ENCODE peak calls at places on chromosomes 3 and 15, in ten cellular contexts. T, B, W, H, Y, Z, K, X, O and U are unnamed samples.

GRCh38 chr15:78272326-78272725 is 8.0 kb downstream of the DNAJA4 start:
- DNase-seq in T (no peak), B (no peak), W (no peak), H (no peak), Y (no peak), Z (no peak), K (no peak), X (no peak), O (no peak), U (no peak)

GRCh38 chr3:126529585-126530170 is 5.7 kb downstream of the CHST13 start:
- DNase-seq in T (no peak), B (no peak), W (no peak), H (no peak), Y (no peak), Z (no peak), K (no peak), X (peak), O (no peak), U (no peak)

GRCh38 chr3:124837730-124838186 is 49.4 kb downstream of the ITGB5 start:
- DNase-seq in T (peak), B (peak), W (no peak), H (peak), Y (peak), Z (peak), K (peak), X (peak), O (no peak), U (no peak)

GRCh38 chr3:141266797-141267555 is 35.4 kb downstream of the PXYLP1 start:
- DNase-seq in T (no peak), B (no peak), W (no peak), H (no peak), Y (no peak), Z (no peak), K (no peak), X (no peak), O (no peak), U (no peak)

GRCh38 chr3:25153561-25153960 is 274.5 kb upstream of the RARB start:
- DNase-seq in T (no peak), B (no peak), W (no peak), H (no peak), Y (no peak), Z (no peak), K (no peak), X (no peak), O (no peak), U (no peak)

GRCh38 chr3:106120334-106120733 is 251.5 kb upstream of the CBLB start:
- DNase-seq in T (no peak), B (no peak), W (no peak), H (no peak), Y (no peak), Z (peak), K (no peak), X (no peak), O (no peak), U (no peak)

GRCh38 chr3:143601738-143602480 is 246.4 kb downstream of the SLC9A9 start:
- DNase-seq in T (peak), B (peak), W (no peak), H (no peak), Y (no peak), Z (peak), K (no peak), X (peak), O (no peak), U (no peak)

GRCh38 chr3:120649735-120650705 is 32.0 kb downstream of the HGD start:
- DNase-seq in T (no peak), B (no peak), W (no peak), H (no peak), Y (no peak), Z (peak), K (no peak), X (no peak), O (no peak), U (no peak)

GRCh38 chr15:52681441-52681840 is 2.3 kb upstream of the ATOSA start:
- DNase-seq in T (no peak), B (no peak), W (no peak), H (no peak), Y (no peak), Z (no peak), K (no peak), X (no peak), O (no peak), U (no peak)

GRCh38 chr3:86969500-86970189 is 21.3 kb downstream of the VGLL3 start:
- DNase-seq in T (no peak), B (no peak), W (no peak), H (no peak), Y (peak), Z (peak), K (no peak), X (no peak), O (no peak), U (peak)

GRCh38 chr15:98363955-98364354 is 284.4 kb upstream of the IGF1R start:
- DNase-seq in T (no peak), B (no peak), W (no peak), H (no peak), Y (no peak), Z (no peak), K (no peak), X (no peak), O (no peak), U (no peak)

GRCh38 chr15:28019594-28020320 is 79.4 kb downstream of the OCA2 start:
- DNase-seq in T (no peak), B (no peak), W (no peak), H (peak), Y (no peak), Z (no peak), K (no peak), X (no peak), O (no peak), U (no peak)

GRCh38 chr3:73074681-73075305 is 13.3 kb downstream of the EBLN2 start:
- DNase-seq in T (no peak), B (no peak), W (no peak), H (no peak), Y (no peak), Z (no peak), K (no peak), X (no peak), O (no peak), U (no peak)

GRCh38 chr3:125123455-125123854 is 67.7 kb upstream of the HEG1 start:
- DNase-seq in T (no peak), B (no peak), W (no peak), H (no peak), Y (no peak), Z (no peak), K (no peak), X (no peak), O (no peak), U (no peak)

GRCh38 chr3:169556349-169556870 is 107.1 kb downstream of the MECOM start:
- DNase-seq in T (no peak), B (no peak), W (no peak), H (no peak), Y (no peak), Z (no peak), K (no peak), X (no peak), O (no peak), U (no peak)

GRCh38 chr15:63048986-63049665 is 6.6 kb downstream of the TPM1 start:
- DNase-seq in T (peak), B (peak), W (peak), H (peak), Y (no peak), Z (peak), K (peak), X (peak), O (no peak), U (peak)

GRCh38 chr15:31488437-31489204 is 162.0 kb downstream of the KLF13 start:
- DNase-seq in T (peak), B (peak), W (no peak), H (no peak), Y (peak), Z (peak), K (peak), X (peak), O (no peak), U (peak)

GRCh38 chr15:77483426-77483825 is 62.7 kb downstream of the HMG20A start:
- DNase-seq in T (no peak), B (no peak), W (no peak), H (no peak), Y (no peak), Z (no peak), K (no peak), X (no peak), O (no peak), U (no peak)

GRCh38 chr3:14132120-14132519 is 7.3 kb downstream of the TMEM43 start:
- DNase-seq in T (no peak), B (no peak), W (no peak), H (no peak), Y (no peak), Z (no peak), K (no peak), X (no peak), O (no peak), U (no peak)

GRCh38 chr3:42830437-42831320 is 21.4 kb downstream of the ACKR2 start:
- DNase-seq in T (no peak), B (no peak), W (no peak), H (no peak), Y (peak), Z (peak), K (no peak), X (no peak), O (no peak), U (peak)

GRCh38 chr3:159208080-159208479 is 406.2 kb downstream of the MFSD1 start:
- DNase-seq in T (no peak), B (no peak), W (no peak), H (no peak), Y (no peak), Z (no peak), K (no peak), X (no peak), O (no peak), U (no peak)

GRCh38 chr3:24952388-24952787 is 457.7 kb upstream of the THRB start:
- DNase-seq in T (no peak), B (no peak), W (no peak), H (no peak), Y (no peak), Z (no peak), K (no peak), X (no peak), O (no peak), U (no peak)

GRCh38 chr3:10798600-10799367 is 17.2 kb upstream of the SLC6A11 start:
- DNase-seq in T (no peak), B (no peak), W (no peak), H (no peak), Y (no peak), Z (no peak), K (no peak), X (no peak), O (no peak), U (no peak)

GRCh38 chr3:187737401-187738088 is 7.7 kb downstream of the BCL6 start:
- DNase-seq in T (peak), B (peak), W (peak), H (peak), Y (no peak), Z (peak), K (peak), X (peak), O (peak), U (peak)

GRCh38 chr3:39497753-39498152 is 30.3 kb downstream of the MOBP start:
- DNase-seq in T (no peak), B (no peak), W (no peak), H (no peak), Y (no peak), Z (no peak), K (no peak), X (no peak), O (no peak), U (no peak)

GRCh38 chr15:40106203-40107161 is 2.2 kb downstream of the BMF start:
- DNase-seq in T (peak), B (no peak), W (peak), H (no peak), Y (no peak), Z (peak), K (peak), X (peak), O (peak), U (peak)

GRCh38 chr3:62139957-62140356 is 233.4 kb downstream of the FEZF2 start:
- DNase-seq in T (no peak), B (no peak), W (no peak), H (no peak), Y (no peak), Z (peak), K (no peak), X (no peak), O (no peak), U (no peak)

GRCh38 chr3:39065197-39065596 is 13.4 kb downstream of the WDR48 start:
- DNase-seq in T (no peak), B (no peak), W (no peak), H (no peak), Y (peak), Z (peak), K (no peak), X (no peak), O (no peak), U (peak)

GRCh38 chr3:43998374-43998840 is 243.3 kb upstream of the TOPAZ1 start:
- DNase-seq in T (no peak), B (no peak), W (no peak), H (peak), Y (no peak), Z (no peak), K (no peak), X (no peak), O (no peak), U (no peak)

GRCh38 chr3:94226058-94226457 is 163.2 kb downstream of the NSUN3 start:
- DNase-seq in T (no peak), B (no peak), W (no peak), H (no peak), Y (no peak), Z (peak), K (no peak), X (no peak), O (no peak), U (no peak)

GRCh38 chr3:78589242-78589641 is 1178.6 kb downstream of the ROBO1 start:
- DNase-seq in T (no peak), B (no peak), W (no peak), H (no peak), Y (no peak), Z (no peak), K (no peak), X (no peak), O (no peak), U (no peak)

GRCh38 chr3:162984752-162985151 is 1488.1 kb downstream of the OTOL1 start:
- DNase-seq in T (no peak), B (no peak), W (no peak), H (no peak), Y (no peak), Z (no peak), K (no peak), X (no peak), O (no peak), U (no peak)

GRCh38 chr15:91780387-91780786 is 73.1 kb upstream of the SLCO3A1 start:
- DNase-seq in T (no peak), B (no peak), W (no peak), H (no peak), Y (no peak), Z (no peak), K (no peak), X (no peak), O (no peak), U (no peak)

GRCh38 chr3:10475983-10476382 is 29.4 kb downstream of the ATP2B2 start:
- DNase-seq in T (no peak), B (no peak), W (no peak), H (no peak), Y (no peak), Z (no peak), K (no peak), X (no peak), O (no peak), U (no peak)

GRCh38 chr15:68822818-68823217 is 2.1 kb upstream of the ANP32A start:
- DNase-seq in T (no peak), B (no peak), W (no peak), H (no peak), Y (no peak), Z (no peak), K (no peak), X (no peak), O (no peak), U (peak)
- TF ChIP-seq POLR2A in T (no peak), B (no peak), W (no peak), H (no peak), Y (no peak), Z (no peak), K (no peak), X (no peak), O (no peak), U (no peak)

GRCh38 chr3:51389423-51390183 is 1.5 kb upstream of the RBM15B start:
- DNase-seq in T (peak), B (no peak), W (no peak), H (peak), Y (no peak), Z (peak), K (peak), X (no peak), O (no peak), U (peak)
- TF ChIP-seq POLR2A in T (no peak), B (no peak), W (no peak), H (no peak), Y (no peak), Z (peak), K (no peak), X (no peak), O (no peak), U (peak)

GRCh38 chr3:196432137-196432879 is at the start of gene UBXN7:
- DNase-seq in T (peak), B (peak), W (peak), H (peak), Y (peak), Z (peak), K (peak), X (peak), O (peak), U (peak)
- TF ChIP-seq POLR2A in T (no peak), B (no peak), W (peak), H (peak), Y (peak), Z (no peak), K (peak), X (peak), O (peak), U (peak)

DNA sequence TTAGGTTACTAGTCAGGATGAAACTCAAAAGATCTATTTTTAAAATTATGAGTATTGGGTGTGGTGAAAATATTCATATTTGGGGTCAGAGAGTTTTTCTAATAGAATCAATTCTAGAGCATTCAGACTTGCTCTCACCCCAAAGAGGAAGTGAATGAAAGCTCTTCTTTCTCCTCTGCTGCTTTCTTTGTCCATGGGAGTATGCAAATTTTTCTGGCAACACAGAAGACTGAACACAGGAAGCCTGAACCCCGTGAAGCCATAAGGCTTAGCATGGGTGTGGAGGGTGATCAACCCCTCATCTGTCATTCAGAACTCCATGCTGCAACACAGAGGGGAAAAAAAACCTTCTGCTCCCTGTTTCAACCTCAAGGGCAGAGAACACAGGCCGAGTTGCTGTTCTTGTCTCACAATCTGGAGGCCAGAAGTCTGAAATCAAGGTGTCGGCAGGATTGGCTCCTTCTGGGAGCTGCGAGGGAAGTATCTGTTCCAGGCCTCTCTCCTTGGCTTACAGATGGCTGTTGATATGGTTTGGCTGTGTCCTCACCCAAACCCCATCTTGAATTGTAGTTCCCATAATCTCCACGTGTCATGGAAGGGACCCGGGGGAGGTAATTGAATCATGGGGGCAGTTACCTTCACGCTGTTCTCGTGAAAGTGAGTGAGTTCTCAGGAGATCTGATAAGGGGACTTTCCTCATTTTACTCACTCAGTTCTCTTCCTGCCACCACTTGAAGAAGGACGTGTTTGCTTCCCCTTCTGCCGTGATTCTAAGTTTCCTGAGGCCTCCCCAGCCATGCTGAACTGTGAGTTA is 33.7 kb upstream of the CD47 start:
- DNase-seq in T (no peak), B (no peak), W (no peak), H (no peak), Y (no peak), Z (no peak), K (no peak), X (no peak), O (no peak), U (peak)
- TF ChIP-seq POLR2A in T (no peak), B (no peak), W (no peak), H (no peak), Y (no peak), Z (no peak), K (peak), X (no peak), O (no peak), U (no peak)

GRCh38 chr3:58009749-58010535 is 1.7 kb downstream of the FLNB start:
- DNase-seq in T (peak), B (no peak), W (no peak), H (no peak), Y (no peak), Z (no peak), K (no peak), X (peak), O (no peak), U (no peak)
- TF ChIP-seq POLR2A in T (no peak), B (no peak), W (no peak), H (no peak), Y (no peak), Z (no peak), K (no peak), X (no peak), O (no peak), U (no peak)

DNA sequence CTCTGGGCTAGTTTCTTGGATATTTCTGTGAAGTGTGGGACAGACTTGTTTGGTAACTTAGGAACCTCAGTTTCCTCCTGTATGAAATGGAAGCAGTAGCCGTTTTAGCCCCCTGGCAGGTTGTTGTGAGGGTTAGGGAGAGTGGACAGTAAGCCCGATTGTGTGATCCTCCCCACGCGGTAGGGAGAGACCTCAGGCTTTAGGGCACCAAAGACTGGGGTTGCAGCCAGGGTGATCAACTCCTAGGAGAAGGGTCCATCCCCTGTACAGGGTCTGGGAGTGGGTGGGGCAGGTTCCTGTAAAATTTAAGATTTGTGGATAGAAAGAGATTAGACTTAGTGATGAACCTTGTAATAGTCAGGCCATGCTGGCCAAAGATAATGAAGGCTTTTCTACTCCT is 120.5 kb downstream of the SMAD6 start:
- DNase-seq in T (no peak), B (no peak), W (no peak), H (no peak), Y (no peak), Z (no peak), K (no peak), X (peak), O (no peak), U (no peak)
- TF ChIP-seq POLR2A in T (no peak), B (no peak), W (no peak), H (no peak), Y (no peak), Z (no peak), K (no peak), X (no peak), O (no peak), U (no peak)

GRCh38 chr15:61335998-61336648 is 107.0 kb upstream of the RORA start:
- DNase-seq in T (no peak), B (no peak), W (no peak), H (no peak), Y (no peak), Z (no peak), K (no peak), X (no peak), O (no peak), U (no peak)
- TF ChIP-seq POLR2A in T (no peak), B (no peak), W (no peak), H (no peak), Y (no peak), Z (no peak), K (no peak), X (no peak), O (no peak), U (no peak)

GRCh38 chr3:15332405-15333098 is at the start of gene SH3BP5:
- DNase-seq in T (peak), B (peak), W (peak), H (peak), Y (peak), Z (peak), K (peak), X (peak), O (peak), U (peak)
- TF ChIP-seq POLR2A in T (no peak), B (no peak), W (peak), H (peak), Y (peak), Z (no peak), K (peak), X (no peak), O (peak), U (no peak)